ENCODE peak calls at places on chromosomes 5 and 9, in seven cellular contexts. B is MM.1S, G is HCT116, O is hepatocyte, A is SK-N-SH, D is neural progenitor cell, E is PC-3. U is an unnamed sample.

GRCh38 chr9:131473198-131473885 is 29.4 kb upstream of the POMT1 start:
- DNase-seq in B (no peak), G (no peak), O (no peak), A (no peak), D (no peak), E (no peak), U (no peak)

GRCh38 chr9:16272766-16273165 is 597.7 kb downstream of the BNC2 start:
- DNase-seq in B (no peak), G (no peak), O (no peak), A (no peak), D (no peak), E (no peak), U (no peak)

GRCh38 chr5:157518963-157519362 is 56.6 kb downstream of the ADAM19 start:
- DNase-seq in B (no peak), G (no peak), O (no peak), A (no peak), D (no peak), E (no peak), U (no peak)

GRCh38 chr9:69193685-69194032 is 19.6 kb downstream of the TJP2 start:
- DNase-seq in B (no peak), G (no peak), O (no peak), A (peak), D (peak), E (peak), U (peak)

GRCh38 chr5:178793156-178793555 is 62.7 kb upstream of the ZNF354A start:
- DNase-seq in B (no peak), G (peak), O (peak), A (peak), D (peak), E (peak), U (peak)

GRCh38 chr5:105836906-105837305 is 1833.8 kb downstream of the EFNA5 start:
- DNase-seq in B (no peak), G (no peak), O (no peak), A (no peak), D (no peak), E (no peak), U (no peak)

GRCh38 chr5:92838253-92838652 is 742.8 kb downstream of the NR2F1-AS1 start:
- DNase-seq in B (peak), G (peak), O (peak), A (no peak), D (peak), E (peak), U (no peak)

GRCh38 chr9:100377015-100377414 is 24.3 kb upstream of the TEX10 start:
- DNase-seq in B (no peak), G (no peak), O (no peak), A (no peak), D (no peak), E (no peak), U (no peak)

GRCh38 chr5:114223866-114224265 is 138.0 kb upstream of the KCNN2 start:
- DNase-seq in B (peak), G (peak), O (peak), A (peak), D (peak), E (peak), U (peak)

GRCh38 chr9:112380771-112381181 is 868 bp downstream of the HSDL2 start:
- DNase-seq in B (no peak), G (no peak), O (peak), A (peak), D (no peak), E (peak), U (peak)

GRCh38 chr9:136122425-136123383 is 4.0 kb upstream of the TMEM250 start:
- DNase-seq in B (peak), G (no peak), O (peak), A (peak), D (peak), E (peak), U (peak)

GRCh38 chr5:74248576-74248975 is 392.0 kb downstream of the ENC1 start:
- DNase-seq in B (no peak), G (no peak), O (no peak), A (no peak), D (no peak), E (no peak), U (no peak)

GRCh38 chr5:14665110-14665822 is 748 bp downstream of the OTULIN start:
- DNase-seq in B (peak), G (no peak), O (peak), A (peak), D (peak), E (peak), U (peak)

GRCh38 chr5:153496835-153497234 is 6.4 kb downstream of the GRIA1 start:
- DNase-seq in B (peak), G (peak), O (peak), A (peak), D (peak), E (peak), U (peak)

GRCh38 chr9:31321686-31322085 is 1062.8 kb upstream of the ACO1 start:
- DNase-seq in B (no peak), G (no peak), O (no peak), A (no peak), D (no peak), E (no peak), U (no peak)

GRCh38 chr5:79853676-79854418 is 137.2 kb downstream of the MTX3 start:
- DNase-seq in B (no peak), G (peak), O (no peak), A (no peak), D (no peak), E (peak), U (no peak)

GRCh38 chr5:120517607-120518252 is 53.6 kb downstream of the PRR16 start:
- DNase-seq in B (no peak), G (no peak), O (no peak), A (no peak), D (no peak), E (no peak), U (no peak)

DNA sequence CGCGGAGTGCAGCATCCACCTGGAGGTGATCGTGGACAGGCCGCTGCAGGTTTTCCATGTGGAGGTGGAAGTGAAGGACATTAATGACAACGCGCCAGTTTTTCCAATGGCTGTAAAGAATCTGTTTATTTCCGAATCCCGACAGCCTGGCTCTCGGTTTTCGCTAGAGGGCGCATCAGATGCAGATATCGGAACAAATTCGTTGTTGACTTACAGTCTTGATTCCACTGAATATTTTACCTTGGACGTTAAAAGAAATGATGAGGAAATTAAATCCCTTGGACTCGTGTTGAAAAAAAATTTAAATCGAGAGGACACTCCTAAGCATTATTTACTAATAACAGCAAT is 611 bp downstream of the PCDHA3 start:
- DNase-seq in B (no peak), G (no peak), O (no peak), A (no peak), D (no peak), E (no peak), U (no peak)
- TF ChIP-seq CTCF in B (no peak), G (no peak), O (no peak), A (no peak), D (no peak), E (no peak), U (no peak)

GRCh38 chr9:137446851-137447471 is 5.8 kb upstream of the ENTPD8 start:
- DNase-seq in B (no peak), G (no peak), O (no peak), A (no peak), D (no peak), E (no peak), U (no peak)

GRCh38 chr9:137449081-137449844 is 8.1 kb upstream of the ENTPD8 start:
- DNase-seq in B (no peak), G (no peak), O (no peak), A (no peak), D (no peak), E (no peak), U (no peak)

GRCh38 chr9:137447722-137448568 is 6.8 kb upstream of the ENTPD8 start:
- DNase-seq in B (no peak), G (no peak), O (no peak), A (no peak), D (no peak), E (no peak), U (no peak)

GRCh38 chr9:137449931-137450537 is 8.9 kb upstream of the ENTPD8 start:
- DNase-seq in B (no peak), G (no peak), O (no peak), A (no peak), D (no peak), E (no peak), U (no peak)

GRCh38 chr9:137448569-137448962 is 7.4 kb upstream of the ENTPD8 start:
- DNase-seq in B (no peak), G (no peak), O (no peak), A (no peak), D (no peak), E (no peak), U (no peak)
- TF ChIP-seq EZH2phosphoT487 in B (no peak), G (no peak), O (no peak), A (no peak), D (no peak), E (no peak), U (no peak)

GRCh38 chr9:77014597-77015263 is 4.7 kb upstream of the FOXB2 start:
- DNase-seq in B (no peak), G (no peak), O (no peak), A (no peak), D (peak), E (no peak), U (no peak)
- TF ChIP-seq CTCF in B (no peak), G (no peak), O (peak), A (peak), D (peak), E (peak), U (peak)

GRCh38 chr5:860506-861150 is 9.8 kb upstream of the ZDHHC11 start:
- DNase-seq in B (no peak), G (no peak), O (no peak), A (no peak), D (no peak), E (no peak), U (no peak)

GRCh38 chr5:859798-860296 is 9.1 kb upstream of the ZDHHC11 start:
- DNase-seq in B (no peak), G (no peak), O (no peak), A (no peak), D (no peak), E (no peak), U (no peak)

GRCh38 chr5:862367-863243 is 11.8 kb upstream of the ZDHHC11 start:
- DNase-seq in B (no peak), G (no peak), O (no peak), A (no peak), D (no peak), E (peak), U (no peak)

GRCh38 chr5:863244-863805 is 12.5 kb upstream of the ZDHHC11 start:
- DNase-seq in B (no peak), G (no peak), O (no peak), A (no peak), D (no peak), E (no peak), U (no peak)

GRCh38 chr5:861442-862366 is 10.9 kb upstream of the ZDHHC11 start:
- DNase-seq in B (no peak), G (no peak), O (no peak), A (no peak), D (no peak), E (no peak), U (no peak)
- TF ChIP-seq EZH2phosphoT487 in B (no peak), G (no peak), O (no peak), A (no peak), D (no peak), E (no peak), U (no peak)

DNA sequence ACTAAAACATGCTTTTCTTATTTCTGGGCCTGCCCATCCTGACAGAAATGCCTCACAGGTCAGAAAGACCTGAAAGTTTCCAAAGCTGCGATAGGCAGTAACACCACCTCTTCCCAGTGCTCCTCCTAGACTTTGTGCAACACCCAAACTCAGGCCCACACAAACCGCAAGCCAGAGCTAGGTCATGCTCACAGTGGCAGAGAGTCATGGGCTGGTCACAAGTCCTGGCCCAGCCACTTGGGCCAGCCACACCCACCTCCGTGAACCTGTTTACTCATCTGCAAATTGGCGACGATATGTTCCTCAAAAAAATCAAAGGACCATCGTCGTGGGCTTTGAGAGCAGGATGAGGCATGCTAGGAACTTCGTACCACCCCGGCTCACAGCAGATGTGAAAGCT is 44.1 kb upstream of the SLC25A51 start:
- DNase-seq in B (no peak), G (no peak), O (no peak), A (no peak), D (no peak), E (no peak), U (no peak)
- TF ChIP-seq CTCF in B (no peak), G (no peak), O (no peak), A (no peak), D (no peak), E (no peak), U (no peak)

GRCh38 chr5:100520348-100520747 is 14.8 kb upstream of the FAM174A start:
- DNase-seq in B (no peak), G (no peak), O (no peak), A (no peak), D (peak), E (peak), U (no peak)
- TF ChIP-seq EZH2phosphoT487 in B (no peak), G (no peak), O (no peak), A (no peak), D (no peak), E (no peak), U (no peak)

DNA sequence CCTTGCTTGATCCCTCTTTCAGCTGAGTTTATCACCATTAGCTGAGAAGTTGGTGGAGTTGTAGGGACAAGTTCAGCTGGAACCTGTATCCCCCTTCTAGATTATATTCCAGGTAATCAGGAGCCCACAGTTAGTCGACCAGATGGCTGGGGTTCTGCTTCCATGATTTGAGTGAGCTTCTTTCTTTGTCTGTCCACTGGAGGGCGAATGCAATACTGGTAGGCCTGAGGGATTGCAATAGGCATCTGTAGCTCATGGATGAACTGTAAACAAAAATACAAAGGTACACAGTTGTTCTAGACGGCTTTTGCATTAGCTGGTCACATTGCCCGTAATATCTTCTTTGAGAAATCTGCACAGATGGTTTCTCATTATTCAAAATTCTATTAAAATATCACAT is 88.9 kb downstream of the PCSK5 start:
- DNase-seq in B (no peak), G (no peak), O (no peak), A (no peak), D (no peak), E (no peak), U (peak)
- TF ChIP-seq CTCF in B (no peak), G (peak), O (peak), A (peak), D (peak), E (no peak), U (peak)

DNA sequence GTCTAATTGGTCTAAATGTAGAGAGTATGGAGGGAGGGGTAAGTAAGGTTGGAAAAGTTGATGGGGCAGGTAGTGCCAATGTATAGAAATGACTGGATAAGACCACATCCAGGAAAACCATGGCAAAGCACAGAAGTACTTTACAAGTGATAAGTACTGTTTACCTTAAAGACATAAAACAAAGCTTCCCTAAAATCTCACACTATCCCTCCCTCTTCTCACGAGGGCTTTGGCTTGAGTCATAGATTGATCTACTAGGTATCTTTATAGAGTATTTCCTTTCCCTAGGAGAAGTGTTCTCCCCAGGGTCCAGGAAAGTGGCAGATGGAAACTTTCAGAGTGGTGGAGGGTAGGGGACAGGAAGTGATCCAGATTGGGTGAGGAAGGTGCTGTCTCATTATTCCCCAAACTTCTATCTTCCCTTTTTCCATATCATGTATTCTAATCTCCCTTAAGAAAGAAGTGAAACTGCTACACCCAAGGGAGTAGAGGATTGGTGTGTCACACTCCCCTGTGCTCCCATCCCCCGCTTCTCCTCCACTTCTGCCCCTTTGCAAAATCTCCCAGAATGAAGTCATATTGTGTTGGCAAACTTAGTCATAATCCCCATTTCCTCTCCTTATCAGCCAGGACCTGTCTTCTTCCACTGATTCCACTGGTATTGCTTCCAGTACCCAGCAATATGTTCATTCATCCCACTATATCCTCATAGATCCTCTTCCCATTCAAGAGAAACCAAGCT is 14.6 kb downstream of the IL33 start:
- DNase-seq in B (no peak), G (no peak), O (peak), A (no peak), D (no peak), E (peak), U (no peak)
- TF ChIP-seq EZH2phosphoT487 in B (no peak), G (no peak), O (no peak), A (no peak), D (no peak), E (no peak), U (no peak)

DNA sequence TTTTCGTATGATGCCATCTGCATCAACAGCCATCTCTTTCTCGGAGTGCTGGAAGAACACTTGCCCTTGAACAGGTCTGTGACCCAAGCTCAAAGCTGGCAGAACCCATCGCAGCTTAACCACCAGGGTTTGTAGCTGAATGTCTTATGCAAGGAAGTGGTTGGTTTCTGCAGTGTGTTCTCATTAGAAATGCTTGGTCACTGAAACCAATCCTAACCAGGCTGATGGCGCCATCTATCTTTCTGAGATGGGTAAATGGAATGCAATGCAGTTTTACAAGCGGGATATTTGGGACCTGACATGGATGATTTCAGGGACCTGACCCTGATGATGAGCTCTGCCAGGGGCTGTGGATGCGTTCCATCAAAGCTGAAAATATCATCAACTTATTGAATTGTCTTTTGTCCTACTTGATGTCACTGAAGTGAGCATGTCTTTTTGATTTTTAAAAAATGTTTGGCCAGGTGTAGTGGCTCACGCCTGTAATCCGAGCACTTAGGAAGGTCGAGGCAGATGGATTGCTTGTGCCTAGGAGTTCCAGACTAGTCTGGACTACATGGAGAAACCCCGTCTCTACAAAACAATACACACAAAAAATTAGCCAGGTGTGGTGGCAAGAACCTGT is 28.7 kb downstream of the DMRT3 start:
- DNase-seq in B (peak), G (peak), O (peak), A (peak), D (peak), E (peak), U (peak)
- TF ChIP-seq CTCF in B (peak), G (peak), O (peak), A (peak), D (peak), E (peak), U (peak)

GRCh38 chr5:32202394-32202793 is 28.3 kb upstream of the GOLPH3 start:
- DNase-seq in B (no peak), G (no peak), O (no peak), A (no peak), D (no peak), E (no peak), U (no peak)
- TF ChIP-seq EZH2phosphoT487 in B (no peak), G (no peak), O (no peak), A (no peak), D (no peak), E (no peak), U (no peak)

U was measured in OCI-LY7.